ENCODE peak calls at places on chromosomes 2 and 18, in six cellular contexts. One of them, this sample, is unnamed.

GRCh38 chr18:27017901-27018500 is 152.5 kb upstream of the AQP4 start:
- DNase-seq in GM12878: no peak
- DNase-seq in K562: no peak
- DNase-seq in HepG2: peak; percentile 19
- DNase-seq in HCT116: no peak
- DNase-seq in H1: no peak
- DNase-seq in this sample: no peak

GRCh38 chr2:199477277-199477834 is 19.6 kb upstream of the SATB2 start:
- DNase-seq in GM12878: no peak
- DNase-seq in HCT116: no peak
- DNase-seq in H1: peak; percentile 7
- DNase-seq in HepG2: no peak
- DNase-seq in K562: no peak
- DNase-seq in this sample: no peak

GRCh38 chr2:127061377-127062273 is 45.3 kb downstream of the BIN1 start:
- DNase-seq in HepG2: no peak
- DNase-seq in GM12878: no peak
- DNase-seq in K562: no peak
- DNase-seq in HCT116: no peak
- DNase-seq in H1: no peak
- DNase-seq in this sample: no peak

GRCh38 chr2:85605406-85606115 is 3.1 kb upstream of the TMEM150A start:
- DNase-seq in K562: no peak
- DNase-seq in HepG2: peak; percentile 87
- DNase-seq in H1: no peak
- DNase-seq in HCT116: no peak
- DNase-seq in GM12878: no peak
- DNase-seq in this sample: no peak

GRCh38 chr2:145060876-145061275 is 541.0 kb upstream of the ZEB2 start:
- DNase-seq in K562: no peak
- DNase-seq in H1: no peak
- DNase-seq in HCT116: no peak
- DNase-seq in GM12878: no peak
- DNase-seq in HepG2: no peak
- DNase-seq in this sample: no peak

GRCh38 chr2:141911485-141912066 is 219.2 kb downstream of the LRP1B start:
- DNase-seq in H1: peak; percentile 57
- DNase-seq in K562: no peak
- DNase-seq in HCT116: peak; percentile 54
- DNase-seq in GM12878: no peak
- DNase-seq in HepG2: peak; percentile 50
- DNase-seq in this sample: peak; percentile 40

GRCh38 chr2:7621018-7621814 is 704.0 kb downstream of the RNF144A start:
- DNase-seq in HepG2: no peak
- DNase-seq in K562: no peak
- DNase-seq in HCT116: no peak
- DNase-seq in H1: no peak
- DNase-seq in GM12878: no peak
- DNase-seq in this sample: no peak

GRCh38 chr2:144332356-144333143 is 187.4 kb downstream of the ZEB2 start:
- DNase-seq in HCT116: peak; percentile 66
- DNase-seq in K562: peak; percentile 92
- DNase-seq in GM12878: no peak
- DNase-seq in H1: peak; percentile 86
- DNase-seq in HepG2: peak; percentile 72
- DNase-seq in this sample: peak; percentile 81

GRCh38 chr2:46333912-46334311 is 36.7 kb downstream of the EPAS1 start:
- DNase-seq in GM12878: no peak
- DNase-seq in H1: no peak
- DNase-seq in HepG2: no peak
- DNase-seq in K562: no peak
- DNase-seq in HCT116: no peak
- DNase-seq in this sample: no peak

GRCh38 chr2:46332686-46333281 is 35.6 kb downstream of the EPAS1 start:
- DNase-seq in HepG2: no peak
- DNase-seq in K562: no peak
- DNase-seq in GM12878: no peak
- DNase-seq in H1: no peak
- DNase-seq in HCT116: no peak
- DNase-seq in this sample: no peak

GRCh38 chr2:46335966-46336436 is 38.8 kb downstream of the EPAS1 start:
- DNase-seq in H1: no peak
- DNase-seq in HCT116: no peak
- DNase-seq in K562: no peak
- DNase-seq in HepG2: no peak
- DNase-seq in GM12878: no peak
- DNase-seq in this sample: no peak

GRCh38 chr2:46335404-46335965 is 38.3 kb downstream of the EPAS1 start:
- DNase-seq in GM12878: no peak
- DNase-seq in HCT116: no peak
- DNase-seq in K562: no peak
- DNase-seq in H1: peak; percentile 56
- DNase-seq in HepG2: no peak
- DNase-seq in this sample: no peak

GRCh38 chr2:46334389-46335345 is 37.5 kb downstream of the EPAS1 start:
- DNase-seq in H1: no peak
- DNase-seq in HepG2: no peak
- DNase-seq in HCT116: no peak
- DNase-seq in K562: no peak
- DNase-seq in GM12878: no peak
- DNase-seq in this sample: no peak
- TF ChIP-seq ZNF274 in H1: no peak
- TF ChIP-seq ZNF274 in HepG2: no peak
- TF ChIP-seq ZNF274 in HCT116: no peak
- TF ChIP-seq ZNF274 in K562: no peak
- TF ChIP-seq ZNF274 in GM12878: no peak
- TF ChIP-seq ZNF274 in this sample: no peak

DNA sequence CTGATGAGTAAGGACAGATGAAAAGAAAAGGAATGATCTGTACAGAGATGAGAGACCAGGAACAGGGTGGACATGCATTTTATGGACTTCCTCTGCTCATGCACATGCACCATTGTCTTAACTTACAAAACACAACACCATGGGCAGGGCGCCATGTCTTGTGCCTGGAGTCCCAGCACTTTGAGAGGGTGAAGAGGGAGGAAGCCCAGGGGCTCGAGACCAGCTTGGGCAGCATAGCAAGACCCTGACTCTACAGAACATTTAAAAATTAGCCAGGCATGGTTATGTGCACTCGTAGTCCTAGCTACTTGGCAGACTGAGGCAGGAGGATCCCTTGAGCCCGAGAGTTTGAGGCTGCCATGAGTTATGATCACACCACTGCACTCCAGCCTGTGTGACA is 86.9 kb downstream of the ZFP36L2 start:
- DNase-seq in GM12878: no peak
- DNase-seq in H1: no peak
- DNase-seq in HepG2: no peak
- DNase-seq in K562: no peak
- DNase-seq in HCT116: no peak
- DNase-seq in this sample: no peak
- H3K9me3 ChIP-seq in GM12878: no peaks in the 10 kb centered on the region
- H3K9me3 ChIP-seq in H1: no peaks in the 10 kb centered on the region
- H3K9me3 ChIP-seq in HepG2: no peaks in the 10 kb centered on the region
- H3K9me3 ChIP-seq in K562: no peaks in the 10 kb centered on the region
- H3K9me3 ChIP-seq in HCT116: no peaks in the 10 kb centered on the region
- H3K9me3 ChIP-seq in this sample: no peaks in the 10 kb centered on the region

GRCh38 chr18:49016648-49017539 is 66.1 kb upstream of the SMAD7 start:
- DNase-seq in HepG2: peak; percentile 78
- DNase-seq in HCT116: peak; percentile 60
- DNase-seq in H1: peak; percentile 54
- DNase-seq in GM12878: no peak
- DNase-seq in K562: peak; percentile 18
- DNase-seq in this sample: no peak
- H3K4me1 ChIP-seq in HepG2: peaks cover 57% of the 10 kb centered on the region
- H3K4me1 ChIP-seq in HCT116: peaks cover 36% of the 10 kb centered on the region
- H3K4me1 ChIP-seq in H1: no peaks in the 10 kb centered on the region
- H3K4me1 ChIP-seq in GM12878: no peaks in the 10 kb centered on the region
- H3K4me1 ChIP-seq in K562: peaks cover 35% of the 10 kb centered on the region
- H3K4me1 ChIP-seq in this sample: peaks cover 44% of the 10 kb centered on the region

DNA sequence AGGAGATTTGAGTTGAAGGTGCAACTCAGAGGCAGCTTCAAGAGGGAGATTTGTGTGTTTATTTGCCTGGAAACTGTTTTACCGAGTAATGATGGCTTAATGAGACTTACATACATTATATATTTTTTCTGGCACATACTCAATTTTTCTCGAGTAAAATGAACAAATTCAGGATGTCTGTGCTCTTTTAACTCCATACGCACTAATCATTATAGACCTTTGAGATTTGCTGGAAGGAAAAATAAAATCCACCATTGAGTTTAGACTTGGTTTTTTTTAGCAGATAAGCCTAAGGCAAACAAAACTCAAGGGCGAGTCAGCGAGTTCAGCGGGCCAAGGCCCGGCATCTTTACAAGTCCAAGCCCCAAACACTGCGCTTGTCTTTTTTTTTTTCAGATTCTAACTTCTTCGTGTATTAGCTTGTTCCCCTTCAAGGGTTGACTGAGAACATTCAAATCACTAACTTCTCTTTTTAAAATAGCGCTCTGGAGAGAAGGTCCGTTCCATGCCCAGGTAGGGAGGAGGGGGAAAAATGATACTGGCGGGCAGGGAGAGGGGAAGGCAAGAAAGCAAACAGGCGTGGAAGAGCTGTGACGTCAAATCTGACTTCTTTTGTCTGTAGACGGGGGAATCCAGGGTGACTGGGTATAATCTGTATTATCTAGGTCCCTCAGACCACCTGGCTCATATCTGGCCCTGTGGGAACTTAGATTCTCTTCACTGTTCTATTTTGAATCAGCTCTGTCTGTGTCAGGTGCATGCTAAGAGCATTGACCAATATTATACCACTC is 72.7 kb upstream of the MAP3K20 start:
- DNase-seq in HCT116: no peak
- DNase-seq in K562: no peak
- DNase-seq in H1: no peak
- DNase-seq in GM12878: no peak
- DNase-seq in HepG2: peak; percentile 64
- DNase-seq in this sample: no peak
- TF ChIP-seq ZNF274 in HCT116: no peak
- TF ChIP-seq ZNF274 in K562: no peak
- TF ChIP-seq ZNF274 in H1: no peak
- TF ChIP-seq ZNF274 in GM12878: no peak
- TF ChIP-seq ZNF274 in HepG2: no peak
- TF ChIP-seq ZNF274 in this sample: no peak

GRCh38 chr2:237650455-237650850 is 23.1 kb downstream of the LRRFIP1 start:
- DNase-seq in H1: peak; percentile 38
- DNase-seq in HCT116: no peak
- DNase-seq in K562: no peak
- DNase-seq in HepG2: no peak
- DNase-seq in GM12878: no peak
- DNase-seq in this sample: no peak
- H3K9me3 ChIP-seq in H1: no peaks in the 10 kb centered on the region
- H3K9me3 ChIP-seq in HCT116: no peaks in the 10 kb centered on the region
- H3K9me3 ChIP-seq in K562: no peaks in the 10 kb centered on the region
- H3K9me3 ChIP-seq in HepG2: no peaks in the 10 kb centered on the region
- H3K9me3 ChIP-seq in GM12878: no peaks in the 10 kb centered on the region
- H3K9me3 ChIP-seq in this sample: peaks cover 24% of the 10 kb centered on the region